ENCODE peak calls at places on chromosomes 6 and 20, in eight cellular contexts. A is activated gamma-delta T cell treated with Interleukin-2 at 50 U/mL for 16 hours; C is thoracic aorta; R is activated T-cell treated with anti-CD3 and anti-CD28 coated beads, Interleukin-2, amount 50 U/mL, for 72 hours; W is kidney tubule cell; L is H1; J is cardiac muscle cell; D is H7. X is an unnamed sample.

GRCh38 chr6:27867051-27867940 is 44.9 kb downstream of the OR2B2 start:
- DNase-seq in A (peak; percentile 61), R (peak; percentile 90), L (no peak), W (peak; percentile 64), C (no peak), J (peak; percentile 82), D (peak; percentile 89), X (no peak)

GRCh38 chr6:109795994-109796555 is 105.0 kb downstream of the FIG4 start:
- DNase-seq in C (no peak), J (peak; percentile 58), L (no peak), R (no peak), D (no peak), W (peak; percentile 32), A (no peak), X (no peak)

GRCh38 chr6:71621918-71622519 is 264.3 kb upstream of the RIMS1 start:
- DNase-seq in W (peak; percentile 41), D (no peak), A (no peak), R (no peak), C (no peak), J (peak; percentile 13), L (no peak), X (peak; percentile 47)

GRCh38 chr6:98835149-98836024 is 1.0 kb downstream of the POU3F2 start:
- DNase-seq in J (no peak), R (peak; percentile 21), A (no peak), L (no peak), W (no peak), D (peak; percentile 77), C (no peak), X (no peak)

GRCh38 chr6:56595490-56596122 is 47.1 kb downstream of the DST start:
- DNase-seq in C (no peak), R (peak; percentile 51), A (peak; percentile 8), W (peak; percentile 60), J (peak; percentile 65), D (peak; percentile 17), L (no peak), X (peak; percentile 37)

GRCh38 chr20:8635048-8635572 is 433.8 kb upstream of the PLCB4 start:
- DNase-seq in D (no peak), C (no peak), A (no peak), J (no peak), R (no peak), L (no peak), W (no peak), X (no peak)

GRCh38 chr6:54094837-54095236 is 16.4 kb upstream of the MLIP start:
- DNase-seq in C (no peak), R (no peak), W (no peak), L (no peak), A (no peak), J (no peak), D (no peak), X (no peak)

GRCh38 chr6:106609699-106610098 is 19.6 kb downstream of the RTN4IP1 start:
- DNase-seq in D (no peak), W (peak; percentile 47), C (no peak), A (no peak), R (peak; percentile 14), J (peak; percentile 13), L (no peak), X (peak; percentile 44)

GRCh38 chr6:84766796-84767590 is 2.6 kb upstream of the TBX18 start:
- DNase-seq in W (no peak), A (no peak), L (no peak), R (no peak), D (peak; percentile 31), J (no peak), C (no peak), X (no peak)

GRCh38 chr6:95387845-95388244 is 189.5 kb upstream of the MANEA start:
- DNase-seq in C (no peak), L (no peak), A (no peak), D (no peak), J (no peak), W (no peak), R (no peak), X (no peak)

GRCh38 chr6:110814488-110815259 is 595 bp downstream of the CDK19 start:
- DNase-seq in J (peak; percentile 58), C (no peak), A (peak; percentile 50), R (peak; percentile 74), W (peak; percentile 48), D (peak; percentile 81), L (no peak), X (peak; percentile 6)

GRCh38 chr6:34516391-34517324 is 39.5 kb downstream of the SPDEF start:
- DNase-seq in R (no peak), J (no peak), W (no peak), A (no peak), C (no peak), D (peak; percentile 59), L (no peak), X (no peak)

GRCh38 chr6:140071601-140072062 is 697.2 kb upstream of the CITED2 start:
- DNase-seq in R (no peak), A (no peak), W (peak; percentile 65), L (no peak), D (no peak), C (no peak), J (peak; percentile 57), X (peak; percentile 62)

GRCh38 chr6:123338394-123338793 is 298.4 kb downstream of the TRDN start:
- DNase-seq in A (no peak), D (no peak), C (no peak), J (no peak), L (no peak), W (no peak), R (no peak), X (no peak)